ENCODE peak calls at places on chromosomes 4 and X, in ten cellular contexts. One of them, this sample, is unnamed.

GRCh38 chr4:912548-913279 is 19.4 kb downstream of the GAK start:
- DNase-seq in esophagus muscularis mucosa: no peak
- DNase-seq in cardiac fibroblast: no peak
- DNase-seq in cardiac muscle cell: no peak
- DNase-seq in AG04449: no peak
- DNase-seq in A549: no peak
- DNase-seq in lung: no peak
- DNase-seq in left ventricle myocardium inferior: no peak
- DNase-seq in fibroblast of the aortic adventitia: no peak
- DNase-seq in esophagus squamous epithelium: no peak
- DNase-seq in this sample: no peak

GRCh38 chrX:13750204-13750603 is 15.7 kb downstream of the OFD1 start:
- DNase-seq in esophagus muscularis mucosa: no peak
- DNase-seq in cardiac fibroblast: peak
- DNase-seq in cardiac muscle cell: peak
- DNase-seq in AG04449: no peak
- DNase-seq in A549: peak
- DNase-seq in lung: no peak
- DNase-seq in left ventricle myocardium inferior: no peak
- DNase-seq in fibroblast of the aortic adventitia: peak
- DNase-seq in esophagus squamous epithelium: no peak
- DNase-seq in this sample: no peak

GRCh38 chr4:139115226-139115625 is 61.8 kb downstream of the ELF2 start:
- DNase-seq in esophagus muscularis mucosa: no peak
- DNase-seq in cardiac fibroblast: no peak
- DNase-seq in cardiac muscle cell: no peak
- DNase-seq in AG04449: no peak
- DNase-seq in A549: no peak
- DNase-seq in lung: no peak
- DNase-seq in left ventricle myocardium inferior: no peak
- DNase-seq in fibroblast of the aortic adventitia: no peak
- DNase-seq in esophagus squamous epithelium: no peak
- DNase-seq in this sample: no peak

GRCh38 chr4:6476893-6477292 is 4.5 kb upstream of the PPP2R2C start:
- DNase-seq in esophagus muscularis mucosa: peak
- DNase-seq in cardiac fibroblast: no peak
- DNase-seq in cardiac muscle cell: no peak
- DNase-seq in AG04449: no peak
- DNase-seq in A549: no peak
- DNase-seq in lung: no peak
- DNase-seq in left ventricle myocardium inferior: no peak
- DNase-seq in fibroblast of the aortic adventitia: no peak
- DNase-seq in esophagus squamous epithelium: no peak
- DNase-seq in this sample: no peak

GRCh38 chrX:17592117-17592516 is 145.2 kb upstream of the SCML1 start:
- DNase-seq in esophagus muscularis mucosa: no peak
- DNase-seq in cardiac fibroblast: peak
- DNase-seq in cardiac muscle cell: peak
- DNase-seq in AG04449: no peak
- DNase-seq in A549: no peak
- DNase-seq in lung: no peak
- DNase-seq in left ventricle myocardium inferior: no peak
- DNase-seq in fibroblast of the aortic adventitia: no peak
- DNase-seq in esophagus squamous epithelium: no peak
- DNase-seq in this sample: no peak

GRCh38 chr4:2290974-2291704 is 29.2 kb upstream of the MXD4 start:
- DNase-seq in esophagus muscularis mucosa: no peak
- DNase-seq in cardiac fibroblast: no peak
- DNase-seq in cardiac muscle cell: no peak
- DNase-seq in AG04449: no peak
- DNase-seq in A549: no peak
- DNase-seq in lung: no peak
- DNase-seq in left ventricle myocardium inferior: no peak
- DNase-seq in fibroblast of the aortic adventitia: no peak
- DNase-seq in esophagus squamous epithelium: no peak
- DNase-seq in this sample: no peak

GRCh38 chrX:148695362-148695761 is 194.9 kb downstream of the AFF2 start:
- DNase-seq in esophagus muscularis mucosa: no peak
- DNase-seq in cardiac fibroblast: no peak
- DNase-seq in cardiac muscle cell: no peak
- DNase-seq in AG04449: no peak
- DNase-seq in A549: no peak
- DNase-seq in lung: no peak
- DNase-seq in left ventricle myocardium inferior: no peak
- DNase-seq in fibroblast of the aortic adventitia: no peak
- DNase-seq in esophagus squamous epithelium: no peak
- DNase-seq in this sample: no peak

GRCh38 chr4:95092762-95093161 is 335.0 kb downstream of the BMPR1B start:
- DNase-seq in esophagus muscularis mucosa: no peak
- DNase-seq in cardiac fibroblast: no peak
- DNase-seq in cardiac muscle cell: no peak
- DNase-seq in AG04449: no peak
- DNase-seq in A549: no peak
- DNase-seq in lung: no peak
- DNase-seq in left ventricle myocardium inferior: no peak
- DNase-seq in fibroblast of the aortic adventitia: no peak
- DNase-seq in esophagus squamous epithelium: no peak
- DNase-seq in this sample: no peak

GRCh38 chr4:153296424-153296823 is 48.1 kb upstream of the MND1 start:
- DNase-seq in esophagus muscularis mucosa: peak
- DNase-seq in cardiac fibroblast: no peak
- DNase-seq in cardiac muscle cell: peak
- DNase-seq in AG04449: peak
- DNase-seq in A549: no peak
- DNase-seq in lung: no peak
- DNase-seq in left ventricle myocardium inferior: no peak
- DNase-seq in fibroblast of the aortic adventitia: peak
- DNase-seq in esophagus squamous epithelium: no peak
- DNase-seq in this sample: no peak

GRCh38 chr4:66095065-66095464 is 424.8 kb upstream of the EPHA5 start:
- DNase-seq in esophagus muscularis mucosa: no peak
- DNase-seq in cardiac fibroblast: no peak
- DNase-seq in cardiac muscle cell: no peak
- DNase-seq in AG04449: no peak
- DNase-seq in A549: no peak
- DNase-seq in lung: no peak
- DNase-seq in left ventricle myocardium inferior: no peak
- DNase-seq in fibroblast of the aortic adventitia: no peak
- DNase-seq in esophagus squamous epithelium: no peak
- DNase-seq in this sample: no peak

GRCh38 chr4:16788893-16789292 is 109.6 kb downstream of the LDB2 start:
- DNase-seq in esophagus muscularis mucosa: no peak
- DNase-seq in cardiac fibroblast: no peak
- DNase-seq in cardiac muscle cell: no peak
- DNase-seq in AG04449: no peak
- DNase-seq in A549: no peak
- DNase-seq in lung: no peak
- DNase-seq in left ventricle myocardium inferior: no peak
- DNase-seq in fibroblast of the aortic adventitia: no peak
- DNase-seq in esophagus squamous epithelium: no peak
- DNase-seq in this sample: no peak

GRCh38 chrX:8629871-8630270 is 102.1 kb downstream of the ANOS1 start:
- DNase-seq in esophagus muscularis mucosa: no peak
- DNase-seq in cardiac fibroblast: peak
- DNase-seq in cardiac muscle cell: peak
- DNase-seq in AG04449: no peak
- DNase-seq in A549: no peak
- DNase-seq in lung: no peak
- DNase-seq in left ventricle myocardium inferior: no peak
- DNase-seq in fibroblast of the aortic adventitia: no peak
- DNase-seq in esophagus squamous epithelium: no peak
- DNase-seq in this sample: no peak

DNA sequence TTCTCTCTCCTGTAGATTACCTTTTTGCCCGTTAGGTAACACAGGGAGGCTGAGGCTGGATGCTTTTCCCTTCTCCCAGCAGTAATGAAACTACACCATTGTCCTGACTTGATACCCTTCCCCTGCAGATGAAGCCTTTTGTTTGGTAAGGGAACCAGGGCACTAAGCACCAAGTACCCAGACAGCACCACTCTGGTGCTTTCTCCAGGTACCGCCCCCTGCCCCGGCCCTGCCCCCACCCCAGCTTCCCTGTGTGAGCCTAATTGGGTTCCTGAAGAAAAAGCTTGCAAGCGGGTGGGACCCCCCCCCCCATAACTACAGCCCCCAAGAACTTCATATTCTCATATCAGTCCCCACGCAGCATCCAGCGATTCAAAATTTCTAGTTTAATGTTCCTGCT is 79.8 kb downstream of the JADE3 start:
- DNase-seq in esophagus muscularis mucosa: no peak
- DNase-seq in cardiac fibroblast: no peak
- DNase-seq in cardiac muscle cell: no peak
- DNase-seq in AG04449: no peak
- DNase-seq in A549: no peak
- DNase-seq in lung: no peak
- DNase-seq in left ventricle myocardium inferior: no peak
- DNase-seq in fibroblast of the aortic adventitia: no peak
- DNase-seq in esophagus squamous epithelium: no peak
- DNase-seq in this sample: no peak
- TF ChIP-seq CTCF in esophagus muscularis mucosa: no peak
- TF ChIP-seq CTCF in cardiac fibroblast: no peak
- TF ChIP-seq CTCF in cardiac muscle cell: no peak
- TF ChIP-seq CTCF in AG04449: no peak
- TF ChIP-seq CTCF in A549: no peak
- TF ChIP-seq CTCF in lung: no peak
- TF ChIP-seq CTCF in left ventricle myocardium inferior: no peak
- TF ChIP-seq CTCF in fibroblast of the aortic adventitia: no peak
- TF ChIP-seq CTCF in esophagus squamous epithelium: no peak
- TF ChIP-seq CTCF in this sample: no peak

GRCh38 chr4:120829113-120829831 is 93.3 kb downstream of the PRDM5 start:
- DNase-seq in esophagus muscularis mucosa: no peak
- DNase-seq in cardiac fibroblast: peak
- DNase-seq in cardiac muscle cell: peak
- DNase-seq in AG04449: no peak
- DNase-seq in A549: no peak
- DNase-seq in lung: no peak
- DNase-seq in left ventricle myocardium inferior: no peak
- DNase-seq in fibroblast of the aortic adventitia: peak
- DNase-seq in esophagus squamous epithelium: no peak
- DNase-seq in this sample: peak

GRCh38 chr4:120826449-120826848 is 96.1 kb downstream of the PRDM5 start:
- DNase-seq in esophagus muscularis mucosa: no peak
- DNase-seq in cardiac fibroblast: no peak
- DNase-seq in cardiac muscle cell: no peak
- DNase-seq in AG04449: no peak
- DNase-seq in A549: no peak
- DNase-seq in lung: no peak
- DNase-seq in left ventricle myocardium inferior: no peak
- DNase-seq in fibroblast of the aortic adventitia: no peak
- DNase-seq in esophagus squamous epithelium: no peak
- DNase-seq in this sample: no peak

GRCh38 chr4:120824905-120825304 is 97.6 kb downstream of the PRDM5 start:
- DNase-seq in esophagus muscularis mucosa: no peak
- DNase-seq in cardiac fibroblast: no peak
- DNase-seq in cardiac muscle cell: no peak
- DNase-seq in AG04449: no peak
- DNase-seq in A549: no peak
- DNase-seq in lung: no peak
- DNase-seq in left ventricle myocardium inferior: no peak
- DNase-seq in fibroblast of the aortic adventitia: no peak
- DNase-seq in esophagus squamous epithelium: no peak
- DNase-seq in this sample: no peak

GRCh38 chr4:120830204-120830603 is 92.3 kb downstream of the PRDM5 start:
- DNase-seq in esophagus muscularis mucosa: no peak
- DNase-seq in cardiac fibroblast: no peak
- DNase-seq in cardiac muscle cell: peak
- DNase-seq in AG04449: no peak
- DNase-seq in A549: no peak
- DNase-seq in lung: no peak
- DNase-seq in left ventricle myocardium inferior: peak
- DNase-seq in fibroblast of the aortic adventitia: peak
- DNase-seq in esophagus squamous epithelium: no peak
- DNase-seq in this sample: peak

GRCh38 chr4:120826853-120827252 is 95.7 kb downstream of the PRDM5 start:
- DNase-seq in esophagus muscularis mucosa: no peak
- DNase-seq in cardiac fibroblast: no peak
- DNase-seq in cardiac muscle cell: no peak
- DNase-seq in AG04449: no peak
- DNase-seq in A549: no peak
- DNase-seq in lung: no peak
- DNase-seq in left ventricle myocardium inferior: no peak
- DNase-seq in fibroblast of the aortic adventitia: no peak
- DNase-seq in esophagus squamous epithelium: no peak
- DNase-seq in this sample: no peak
- H3K4me3 ChIP-seq in esophagus muscularis mucosa: no peak
- H3K4me3 ChIP-seq in cardiac fibroblast: no peak
- H3K4me3 ChIP-seq in cardiac muscle cell: no peak
- H3K4me3 ChIP-seq in AG04449: no peak
- H3K4me3 ChIP-seq in A549: no peak
- H3K4me3 ChIP-seq in lung: no peak
- H3K4me3 ChIP-seq in left ventricle myocardium inferior: no peak
- H3K4me3 ChIP-seq in fibroblast of the aortic adventitia: no peak
- H3K4me3 ChIP-seq in esophagus squamous epithelium: no peak
- H3K4me3 ChIP-seq in this sample: no peak

GRCh38 chr4:112410804-112411203 is 105.2 kb downstream of the NEUROG2 start:
- DNase-seq in esophagus muscularis mucosa: no peak
- DNase-seq in cardiac fibroblast: no peak
- DNase-seq in cardiac muscle cell: no peak
- DNase-seq in AG04449: no peak
- DNase-seq in A549: no peak
- DNase-seq in lung: no peak
- DNase-seq in left ventricle myocardium inferior: no peak
- DNase-seq in fibroblast of the aortic adventitia: no peak
- DNase-seq in esophagus squamous epithelium: no peak
- DNase-seq in this sample: no peak
- TF ChIP-seq CTCF in esophagus muscularis mucosa: no peak
- TF ChIP-seq CTCF in cardiac fibroblast: no peak
- TF ChIP-seq CTCF in cardiac muscle cell: no peak
- TF ChIP-seq CTCF in AG04449: no peak
- TF ChIP-seq CTCF in A549: no peak
- TF ChIP-seq CTCF in lung: no peak
- TF ChIP-seq CTCF in left ventricle myocardium inferior: no peak
- TF ChIP-seq CTCF in fibroblast of the aortic adventitia: no peak
- TF ChIP-seq CTCF in esophagus squamous epithelium: no peak
- TF ChIP-seq CTCF in this sample: no peak

DNA sequence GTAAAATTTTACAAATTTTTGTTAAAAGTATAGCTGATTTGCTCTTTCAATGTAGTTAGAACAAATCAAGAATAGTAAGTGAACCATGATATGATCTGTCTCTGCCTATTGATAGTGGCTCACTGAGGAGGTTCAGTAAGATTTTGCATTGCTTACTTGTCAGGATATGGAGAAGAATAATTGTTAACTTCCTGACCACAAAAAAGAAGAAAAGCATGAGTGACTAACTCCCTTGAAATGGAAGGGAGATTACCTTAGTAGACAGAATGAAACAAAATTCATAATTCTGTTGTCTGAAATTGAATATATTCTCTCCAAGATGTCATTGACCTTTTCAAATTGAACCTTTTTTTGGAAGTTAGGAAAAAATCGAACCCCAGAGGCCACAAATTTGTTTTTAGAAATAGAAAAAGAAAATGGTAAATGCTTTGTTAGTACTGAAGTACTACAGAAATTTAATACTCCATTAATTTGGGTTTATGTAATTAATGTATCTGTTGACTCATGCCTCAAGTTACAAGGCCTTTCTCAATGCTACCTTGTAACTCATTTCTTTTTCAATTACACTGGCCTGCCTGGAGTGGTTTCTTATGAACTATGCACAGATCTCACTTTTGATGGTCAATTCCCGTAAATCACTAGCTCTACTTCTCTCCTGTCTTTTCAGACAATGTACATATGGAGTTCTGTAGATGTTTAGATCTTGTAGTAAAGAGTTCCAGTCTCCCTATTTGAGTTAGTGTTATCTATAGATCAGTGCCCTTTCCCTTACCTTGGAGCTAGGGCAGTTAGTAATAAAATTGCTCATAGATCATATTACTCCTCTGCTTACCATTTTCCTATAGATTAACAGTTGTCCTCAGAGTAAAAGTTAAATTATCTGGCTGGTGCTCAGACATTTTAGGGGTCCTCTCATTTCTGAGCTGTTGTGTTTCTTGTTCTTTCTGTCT is 139.4 kb downstream of the TLL1 start:
- DNase-seq in esophagus muscularis mucosa: no peak
- DNase-seq in cardiac fibroblast: peak
- DNase-seq in cardiac muscle cell: peak
- DNase-seq in AG04449: no peak
- DNase-seq in A549: no peak
- DNase-seq in lung: no peak
- DNase-seq in left ventricle myocardium inferior: no peak
- DNase-seq in fibroblast of the aortic adventitia: peak
- DNase-seq in esophagus squamous epithelium: no peak
- DNase-seq in this sample: no peak
- H3K4me3 ChIP-seq in esophagus muscularis mucosa: no peak
- H3K4me3 ChIP-seq in cardiac fibroblast: no peak
- H3K4me3 ChIP-seq in cardiac muscle cell: no peak
- H3K4me3 ChIP-seq in AG04449: no peak
- H3K4me3 ChIP-seq in A549: no peak
- H3K4me3 ChIP-seq in lung: no peak
- H3K4me3 ChIP-seq in left ventricle myocardium inferior: no peak
- H3K4me3 ChIP-seq in fibroblast of the aortic adventitia: no peak
- H3K4me3 ChIP-seq in esophagus squamous epithelium: no peak
- H3K4me3 ChIP-seq in this sample: no peak